ENCODE peak calls at places on chromosomes 7 and 10, in six cellular contexts. B is upper lobe of right lung, Q is GM18507, R is activated B cell treated with CpG ODN at 0.5 μM for 24 hours, Z is HFF-Myc, F is RWPE1. G is an unnamed sample.

GRCh38 chr7:7944619-7945282 is 23.8 kb upstream of the GLCCI1 start:
- DNase-seq in B (no peak), Q (peak; percentile 49), R (peak; percentile 48), Z (no peak), F (no peak), G (peak; percentile 86)

GRCh38 chr7:92785923-92786322 is 50.5 kb downstream of the CDK6 start:
- DNase-seq in B (no peak), Q (no peak), R (no peak), Z (no peak), F (no peak), G (no peak)

GRCh38 chr7:98354511-98355249 is 46.2 kb downstream of the BAIAP2L1 start:
- DNase-seq in B (peak; percentile 79), Q (no peak), R (no peak), Z (peak; percentile 66), F (peak; percentile 89), G (no peak)

GRCh38 chr10:77160679-77161078 is 476.9 kb downstream of the KCNMA1 start:
- DNase-seq in B (no peak), Q (no peak), R (no peak), Z (peak; percentile 66), F (peak; percentile 91), G (no peak)

GRCh38 chr7:156703773-156704482 is 63.4 kb downstream of the RNF32 start:
- DNase-seq in B (no peak), Q (no peak), R (no peak), Z (no peak), F (no peak), G (no peak)

GRCh38 chr7:75967055-75967454 is 27.3 kb downstream of the TMEM120A start:
- DNase-seq in B (no peak), Q (no peak), R (no peak), Z (no peak), F (no peak), G (peak; percentile 44)

GRCh38 chr7:104528142-104528541 is 199.7 kb downstream of the LHFPL3 start:
- DNase-seq in B (no peak), Q (no peak), R (no peak), Z (no peak), F (no peak), G (no peak)

GRCh38 chr7:29311314-29311713 is 116.7 kb downstream of the CHN2 start:
- DNase-seq in B (no peak), Q (no peak), R (no peak), Z (no peak), F (no peak), G (no peak)

GRCh38 chr7:134289423-134289822 is 27.3 kb downstream of the SLC35B4 start:
- DNase-seq in B (no peak), Q (no peak), R (no peak), Z (no peak), F (no peak), G (no peak)

GRCh38 chr7:32489788-32490126 is 423 bp downstream of the LSM5 start:
- DNase-seq in B (no peak), Q (no peak), R (no peak), Z (no peak), F (no peak), G (no peak)

GRCh38 chr7:88095-88926 is 104.1 kb upstream of the FAM20C start:
- DNase-seq in B (no peak), Q (no peak), R (no peak), Z (no peak), F (no peak), G (no peak)

GRCh38 chr10:100043796-100044195 is 34.0 kb upstream of the DNMBP start:
- DNase-seq in B (no peak), Q (no peak), R (no peak), Z (peak; percentile 61), F (no peak), G (no peak)

GRCh38 chr10:24118246-24118645 is 90.7 kb upstream of the KIAA1217 start:
- DNase-seq in B (no peak), Q (no peak), R (no peak), Z (no peak), F (no peak), G (no peak)

GRCh38 chr7:71465741-71466189 is 333.8 kb downstream of the GALNT17 start:
- DNase-seq in B (no peak), Q (no peak), R (no peak), Z (no peak), F (no peak), G (no peak)

GRCh38 chr10:103397191-103397825 is 882 bp downstream of the PDCD11 start:
- DNase-seq in B (no peak), Q (no peak), R (no peak), Z (no peak), F (no peak), G (no peak)

GRCh38 chr10:103884681-103885139 is 29.3 kb upstream of the SH3PXD2A start:
- DNase-seq in B (no peak), Q (peak; percentile 14), R (no peak), Z (peak; percentile 62), F (peak; percentile 86), G (no peak)

GRCh38 chr10:63633677-63634487 is 112.7 kb downstream of the REEP3 start:
- DNase-seq in B (no peak), Q (no peak), R (no peak), Z (peak; percentile 45), F (peak; percentile 23), G (no peak)

GRCh38 chr7:7670490-7670889 is 29.9 kb downstream of the UMAD1 start:
- DNase-seq in B (no peak), Q (no peak), R (no peak), Z (no peak), F (no peak), G (no peak)

GRCh38 chr10:75137533-75138438 is 26.3 kb downstream of the SAMD8 start:
- DNase-seq in B (no peak), Q (no peak), R (no peak), Z (peak; percentile 81), F (peak; percentile 58), G (no peak)

GRCh38 chr10:36542493-36542892 is 582.9 kb upstream of the ANKRD30A start:
- DNase-seq in B (no peak), Q (no peak), R (no peak), Z (no peak), F (no peak), G (no peak)

GRCh38 chr7:99083068-99083651 is 60.7 kb downstream of the SMURF1 start:
- DNase-seq in B (no peak), Q (no peak), R (no peak), Z (no peak), F (no peak), G (no peak)

GRCh38 chr10:62243647-62243997 is 25.0 kb downstream of the RTKN2 start:
- DNase-seq in B (no peak), Q (no peak), R (no peak), Z (no peak), F (no peak), G (no peak)

GRCh38 chr7:135757719-135758411 is 9.3 kb upstream of the FAM180A start:
- DNase-seq in B (no peak), Q (no peak), R (no peak), Z (no peak), F (peak; percentile 21), G (no peak)

GRCh38 chr7:30914611-30915601 is 3.3 kb downstream of the AQP1 start:
- DNase-seq in B (no peak), Q (no peak), R (no peak), Z (peak; percentile 61), F (peak; percentile 41), G (no peak)

G was measured in spleen.